ENCODE peak calls at places on chromosomes 12 and 14, in nine cellular contexts. J, S, K, P, Q, V, M, T and A are unnamed samples.

GRCh38 chr14:35470775-35471174 is 63.2 kb upstream of the INSM2 start:
- DNase-seq in S (peak), Q (peak), M (no peak), P (peak), V (no peak), T (peak), K (no peak), J (no peak), A (no peak)

GRCh38 chr14:74601982-74602381 is 10.1 kb downstream of the LTBP2 start:
- DNase-seq in V (no peak), T (no peak), M (no peak), K (no peak), S (no peak), J (no peak), P (no peak), Q (no peak), A (no peak)

GRCh38 chr14:69154779-69155178 is 1.9 kb upstream of the DCAF5 start:
- DNase-seq in M (no peak), V (no peak), J (peak), K (peak), Q (peak), S (peak), P (no peak), T (peak), A (no peak)

GRCh38 chr12:89389755-89390661 is 37.7 kb upstream of the DUSP6 start:
- DNase-seq in Q (no peak), V (no peak), T (peak), M (no peak), J (no peak), K (peak), S (no peak), P (no peak), A (no peak)

GRCh38 chr12:47419500-47419899 is 286.3 kb downstream of the RPAP3 start:
- DNase-seq in M (no peak), T (no peak), P (peak), K (no peak), J (no peak), V (no peak), Q (no peak), S (no peak), A (no peak)

GRCh38 chr12:132633901-132634300 is 15.3 kb downstream of the P2RX2 start:
- DNase-seq in M (no peak), J (no peak), P (no peak), S (no peak), T (no peak), V (no peak), K (no peak), Q (no peak), A (no peak)

GRCh38 chr14:91387135-91387849 is 30.3 kb downstream of the CCDC88C start:
- DNase-seq in Q (no peak), V (no peak), S (no peak), P (peak), K (no peak), M (peak), J (no peak), T (no peak), A (no peak)

GRCh38 chr14:34875031-34875922 is at the start of gene BAZ1A:
- DNase-seq in J (peak), K (peak), T (peak), M (peak), Q (peak), S (peak), V (peak), P (peak), A (peak)

GRCh38 chr12:52529417-52529816 is 9.2 kb upstream of the KRT5 start:
- DNase-seq in P (no peak), K (no peak), V (no peak), M (no peak), S (no peak), Q (no peak), T (no peak), J (no peak), A (no peak)

GRCh38 chr14:36271939-36272907 is 48.2 kb downstream of the MBIP start:
- DNase-seq in V (no peak), Q (no peak), K (no peak), T (peak), M (no peak), P (peak), S (no peak), J (no peak), A (peak)

GRCh38 chr12:121649819-121650353 is 19.6 kb downstream of the MORN3 start:
- DNase-seq in T (no peak), Q (no peak), M (no peak), S (no peak), P (no peak), V (no peak), J (no peak), K (no peak), A (no peak)

GRCh38 chr12:113480336-113480688 is 8.6 kb upstream of the LHX5 start:
- DNase-seq in Q (no peak), K (no peak), T (no peak), J (no peak), M (no peak), V (no peak), S (no peak), P (no peak), A (no peak)

GRCh38 chr12:121926874-121927706 is 8.7 kb downstream of the CFAP251 start:
- DNase-seq in M (no peak), T (no peak), S (no peak), Q (no peak), J (peak), V (no peak), P (no peak), K (no peak), A (no peak)

GRCh38 chr14:88792572-88793258 is at the start of gene EML5:
- DNase-seq in S (peak), Q (peak), P (peak), V (peak), K (peak), M (peak), J (peak), T (peak), A (peak)

GRCh38 chr12:52534482-52534881 is 14.3 kb upstream of the KRT5 start:
- DNase-seq in M (no peak), J (peak), V (no peak), K (no peak), Q (peak), P (no peak), T (no peak), S (no peak), A (no peak)

GRCh38 chr14:59897757-59898383 is 22.1 kb upstream of the LRRC9 start:
- DNase-seq in P (no peak), V (no peak), Q (peak), J (peak), K (peak), M (no peak), T (peak), S (peak), A (peak)

GRCh38 chr12:29591140-29592020 is 93.9 kb upstream of the OVCH1 start:
- DNase-seq in P (peak), K (no peak), J (peak), S (peak), V (no peak), T (no peak), M (peak), Q (no peak), A (no peak)

GRCh38 chr14:71235865-71236264 is 328.6 kb downstream of the PCNX1 start:
- DNase-seq in M (no peak), V (no peak), P (peak), T (peak), Q (no peak), S (peak), K (no peak), J (no peak), A (no peak)

GRCh38 chr12:132557969-132558856 is 52.2 kb downstream of the LRCOL1 start:
- DNase-seq in V (no peak), K (peak), J (no peak), Q (no peak), T (no peak), M (no peak), P (no peak), S (no peak), A (no peak)

GRCh38 chr14:103398427-103399195 is 13.4 kb downstream of the MARK3 start:
- DNase-seq in P (peak), K (no peak), T (peak), M (no peak), J (no peak), V (no peak), S (no peak), Q (peak), A (no peak)

GRCh38 chr12:30598889-30599288 is 96.8 kb downstream of the IPO8 start:
- DNase-seq in M (no peak), T (peak), S (no peak), J (no peak), K (no peak), Q (no peak), P (no peak), V (no peak), A (no peak)

GRCh38 chr14:57031474-57031873 is 221.2 kb upstream of the OTX2 start:
- DNase-seq in T (no peak), Q (no peak), V (no peak), M (no peak), J (no peak), P (no peak), K (no peak), S (no peak), A (no peak)

GRCh38 chr12:28017126-28017872 is 44.8 kb upstream of the PTHLH start:
- DNase-seq in P (no peak), Q (no peak), T (no peak), M (no peak), S (no peak), J (no peak), V (no peak), K (no peak), A (no peak)

GRCh38 chr12:63226792-63227463 is 75.9 kb upstream of the AVPR1A start:
- DNase-seq in T (no peak), Q (no peak), S (no peak), J (no peak), V (no peak), M (no peak), K (no peak), P (no peak), A (no peak)

GRCh38 chr12:58424735-58425379 is 483.5 kb downstream of the ATP23 start:
- DNase-seq in J (peak), V (no peak), P (peak), Q (peak), M (no peak), S (no peak), T (no peak), K (no peak), A (no peak)

GRCh38 chr14:77302926-77303325 is 17.8 kb downstream of the POMT2 start:
- DNase-seq in M (no peak), T (peak), S (no peak), K (peak), Q (peak), J (peak), P (peak), V (no peak), A (peak)

GRCh38 chr12:48817957-48818830 is at the start of gene CACNB3:
- DNase-seq in T (peak), Q (peak), S (peak), K (no peak), J (peak), P (peak), M (peak), V (peak), A (peak)

GRCh38 chr12:22657538-22657937 is 32.6 kb downstream of the ETNK1 start:
- DNase-seq in K (no peak), T (no peak), S (no peak), J (no peak), P (peak), V (no peak), M (no peak), Q (no peak), A (no peak)

GRCh38 chr12:131387281-131388163 is 323.4 kb upstream of the SFSWAP start:
- DNase-seq in K (no peak), V (no peak), M (no peak), J (no peak), P (no peak), Q (no peak), T (no peak), S (no peak), A (no peak)

GRCh38 chr12:21252070-21252469 is 82.6 kb downstream of the SLCO1A2 start:
- DNase-seq in M (no peak), T (no peak), K (no peak), P (no peak), Q (no peak), J (no peak), S (no peak), V (no peak), A (no peak)

GRCh38 chr12:93402333-93403311 is 24.9 kb downstream of the NUDT4 start:
- DNase-seq in Q (no peak), P (no peak), J (no peak), K (no peak), V (no peak), T (no peak), S (no peak), M (no peak), A (no peak)

GRCh38 chr12:12796928-12797788 is 11.7 kb downstream of the APOLD1 start:
- DNase-seq in V (no peak), T (no peak), J (no peak), M (no peak), P (no peak), K (no peak), Q (no peak), S (no peak), A (no peak)

GRCh38 chr12:6696690-6697583 is 3.7 kb downstream of the PIANP start:
- DNase-seq in Q (no peak), K (no peak), V (no peak), T (no peak), S (no peak), P (no peak), J (peak), M (no peak), A (peak)

GRCh38 chr12:32272465-32272864 is 126.9 kb upstream of the FGD4 start:
- DNase-seq in P (no peak), V (no peak), Q (no peak), K (no peak), T (no peak), S (no peak), M (no peak), J (peak), A (no peak)

GRCh38 chr14:75279739-75280447 is 1.3 kb downstream of the FOS start:
- DNase-seq in S (peak), K (no peak), P (peak), J (no peak), M (peak), T (no peak), Q (no peak), V (peak), A (no peak)

GRCh38 chr12:131466932-131467331 is 244.0 kb upstream of the SFSWAP start:
- DNase-seq in T (no peak), J (no peak), M (no peak), Q (no peak), P (no peak), S (no peak), V (no peak), K (no peak), A (no peak)

GRCh38 chr12:93682846-93683261 is 5.7 kb downstream of the CRADD start:
- DNase-seq in T (no peak), J (no peak), V (no peak), K (peak), S (peak), Q (no peak), P (no peak), M (peak), A (no peak)

GRCh38 chr12:108856428-108857157 is 790 bp downstream of the SSH1 start:
- DNase-seq in T (peak), Q (peak), M (peak), V (peak), P (peak), J (peak), K (peak), S (peak), A (no peak)

GRCh38 chr12:102347761-102348160 is 132.6 kb downstream of the IGF1 start:
- DNase-seq in V (no peak), J (no peak), P (peak), M (no peak), K (no peak), S (no peak), Q (no peak), T (no peak), A (no peak)

GRCh38 chr14:21964180-21964579 is 290.6 kb upstream of the OR4E1 start:
- DNase-seq in Q (no peak), K (no peak), J (no peak), P (no peak), M (no peak), T (no peak), V (no peak), S (no peak), A (no peak)

GRCh38 chr14:21960636-21961035 is 287.0 kb upstream of the OR4E1 start:
- DNase-seq in V (no peak), S (no peak), J (no peak), T (no peak), Q (no peak), P (no peak), M (no peak), K (no peak), A (no peak)

GRCh38 chr14:21965042-21965441 is 291.4 kb upstream of the OR4E1 start:
- DNase-seq in Q (no peak), P (no peak), M (no peak), T (no peak), J (no peak), K (no peak), V (peak), S (no peak), A (no peak)
- TF ChIP-seq CTCF in Q (no peak), P (no peak), M (no peak), T (no peak), J (no peak), K (no peak), V (no peak), S (no peak), A (no peak)

DNA sequence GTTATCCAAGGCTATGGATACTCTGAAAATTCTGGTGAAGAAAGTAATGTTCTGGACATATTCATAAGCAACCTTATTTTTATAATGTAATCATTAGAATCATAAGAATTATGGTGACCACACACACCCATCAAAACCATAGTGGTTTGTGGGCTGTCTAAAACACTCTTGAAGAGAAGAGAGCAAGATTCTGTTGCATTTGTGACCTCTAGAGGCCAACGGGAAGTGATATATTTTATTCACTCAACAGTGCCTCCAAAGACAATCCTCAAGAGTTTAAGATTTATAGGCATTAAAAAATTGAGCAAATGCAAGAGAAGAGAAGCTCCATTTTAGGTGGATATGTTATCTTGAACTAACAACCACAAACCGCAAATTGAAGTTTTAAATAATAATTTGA is 68.5 kb upstream of the LGR5 start:
- DNase-seq in K (peak), J (no peak), Q (peak), V (no peak), P (no peak), S (no peak), M (no peak), T (no peak), A (no peak)
- TF ChIP-seq CTCF in K (peak), J (no peak), Q (peak), V (no peak), P (no peak), S (peak), M (no peak), T (no peak), A (no peak)

GRCh38 chr14:58828298-58828697 is 190.5 kb downstream of the DACT1 start:
- DNase-seq in V (no peak), T (no peak), P (no peak), J (no peak), Q (no peak), S (no peak), K (no peak), M (no peak), A (no peak)

GRCh38 chr14:58829594-58829993 is 191.8 kb downstream of the DACT1 start:
- DNase-seq in P (no peak), K (peak), Q (peak), M (no peak), J (no peak), T (no peak), V (no peak), S (no peak), A (no peak)

GRCh38 chr14:58824106-58824505 is 186.3 kb downstream of the DACT1 start:
- DNase-seq in K (no peak), T (no peak), M (no peak), J (no peak), V (no peak), P (peak), S (no peak), Q (no peak), A (no peak)

GRCh38 chr14:58824796-58825195 is 187.0 kb downstream of the DACT1 start:
- DNase-seq in S (no peak), M (no peak), V (no peak), P (no peak), Q (no peak), J (no peak), K (no peak), T (no peak), A (no peak)

GRCh38 chr14:58826845-58827686 is 189.3 kb downstream of the DACT1 start:
- DNase-seq in S (no peak), P (no peak), T (no peak), J (peak), K (no peak), V (no peak), Q (peak), M (no peak), A (no peak)
- TF ChIP-seq CTCF in S (peak), P (peak), T (no peak), J (peak), K (no peak), V (no peak), Q (peak), M (peak), A (peak)

DNA sequence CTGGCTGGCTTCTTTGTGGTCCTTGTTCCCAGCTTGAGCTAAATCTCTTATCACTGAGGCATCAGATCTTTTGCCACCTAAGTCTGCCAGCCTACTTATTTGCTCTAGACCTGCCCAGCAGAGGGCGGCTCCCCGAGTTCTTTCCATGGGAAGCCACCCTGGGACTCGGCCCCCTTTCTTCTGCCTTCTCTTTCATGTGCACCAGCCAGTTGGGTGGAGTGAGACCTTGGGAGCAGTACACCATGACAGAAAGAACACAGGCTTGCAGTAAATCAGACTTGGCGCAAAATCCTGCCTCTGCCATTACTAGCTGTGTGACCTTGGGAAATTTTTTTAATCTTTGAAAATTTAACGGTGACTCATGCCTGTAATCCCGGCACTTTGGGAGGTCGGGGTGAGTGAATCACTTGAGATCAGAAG is 7.4 kb downstream of the SMAGP start:
- DNase-seq in J (peak), V (no peak), T (peak), P (peak), M (peak), S (peak), Q (peak), K (no peak), A (no peak)
- TF ChIP-seq CTCF in J (peak), V (peak), T (peak), P (peak), M (peak), S (peak), Q (peak), K (no peak), A (peak)